ENCODE peak calls at places on chromosomes 4 and X, in six cellular contexts. L is iris pigment epithelial cell, U is NCI-H524, V is fibroblast of the aortic adventitia, Q is lower lobe of right lung, P is hypothalamus. E is an unnamed sample.

GRCh38 chrX:39499996-39500395 is 597.8 kb downstream of the BCOR start:
- DNase-seq in L (peak), U (no peak), V (peak), Q (no peak), P (no peak), E (no peak)

GRCh38 chr4:127224556-127224955 is 408.2 kb upstream of the INTU start:
- DNase-seq in L (no peak), U (peak), V (no peak), Q (no peak), P (no peak), E (no peak)

GRCh38 chr4:33160126-33160525 is 2440.0 kb downstream of the PCDH7 start:
- DNase-seq in L (peak), U (peak), V (peak), Q (no peak), P (no peak), E (no peak)

GRCh38 chr4:14115106-14115505 is 487.6 kb upstream of the BOD1L1 start:
- DNase-seq in L (no peak), U (no peak), V (no peak), Q (no peak), P (no peak), E (no peak)

GRCh38 chr4:103754844-103755243 is 35.1 kb upstream of the TACR3 start:
- DNase-seq in L (peak), U (no peak), V (peak), Q (no peak), P (no peak), E (no peak)

GRCh38 chrX:132671229-132671641 is 182.4 kb upstream of the MBNL3 start:
- DNase-seq in L (peak), U (no peak), V (no peak), Q (no peak), P (no peak), E (no peak)

GRCh38 chr4:55424791-55425190 is 29.0 kb downstream of the TMEM165 start:
- DNase-seq in L (no peak), U (no peak), V (no peak), Q (no peak), P (no peak), E (no peak)

GRCh38 chr4:82785248-82786003 is 13.2 kb downstream of the SCD5 start:
- DNase-seq in L (peak), U (peak), V (peak), Q (no peak), P (no peak), E (no peak)

GRCh38 chr4:98261291-98262271 is at the start of gene RAP1GDS1:
- DNase-seq in L (peak), U (peak), V (peak), Q (peak), P (peak), E (no peak)

E was measured in neural crest cell.